ENCODE peak calls at places on chromosome 19, in five cellular contexts. One of them, this sample, is unnamed.

GRCh38 chr19:45474941-45475516 is 7.2 kb downstream of the FOSB start:
- DNase-seq in NCI-H524: no peak
- DNase-seq in sciatic nerve: no peak
- DNase-seq in hepatocyte: peak
- DNase-seq in stimulated activated CD8-positive, alpha-beta memory T cell treated with anti-CD3 and anti-CD28 coated beads, Interleukin-12 subunit alpha, Interleukin-12 subunit beta, amount 100 ng/mL, for 4 hours: no peak
- DNase-seq in this sample: peak

GRCh38 chr19:29988351-29988750 is 46.3 kb downstream of the URI1 start:
- DNase-seq in stimulated activated CD8-positive, alpha-beta memory T cell treated with anti-CD3 and anti-CD28 coated beads, Interleukin-12 subunit alpha, Interleukin-12 subunit beta, amount 100 ng/mL, for 4 hours: no peak
- DNase-seq in sciatic nerve: no peak
- DNase-seq in NCI-H524: no peak
- DNase-seq in hepatocyte: no peak
- DNase-seq in this sample: no peak

GRCh38 chr19:46080561-46080960 is 39.8 kb upstream of the IGFL4 start:
- DNase-seq in stimulated activated CD8-positive, alpha-beta memory T cell treated with anti-CD3 and anti-CD28 coated beads, Interleukin-12 subunit alpha, Interleukin-12 subunit beta, amount 100 ng/mL, for 4 hours: no peak
- DNase-seq in hepatocyte: peak
- DNase-seq in NCI-H524: no peak
- DNase-seq in sciatic nerve: no peak
- DNase-seq in this sample: peak

GRCh38 chr19:2419754-2420153 is 7.6 kb downstream of the TIMM13 start:
- DNase-seq in NCI-H524: no peak
- DNase-seq in sciatic nerve: no peak
- DNase-seq in stimulated activated CD8-positive, alpha-beta memory T cell treated with anti-CD3 and anti-CD28 coated beads, Interleukin-12 subunit alpha, Interleukin-12 subunit beta, amount 100 ng/mL, for 4 hours: no peak
- DNase-seq in hepatocyte: no peak
- DNase-seq in this sample: no peak

GRCh38 chr19:33403221-33403972 is 29.9 kb downstream of the CEBPG start:
- DNase-seq in sciatic nerve: peak
- DNase-seq in hepatocyte: peak
- DNase-seq in stimulated activated CD8-positive, alpha-beta memory T cell treated with anti-CD3 and anti-CD28 coated beads, Interleukin-12 subunit alpha, Interleukin-12 subunit beta, amount 100 ng/mL, for 4 hours: no peak
- DNase-seq in NCI-H524: no peak
- DNase-seq in this sample: no peak

GRCh38 chr19:3699741-3700241 is 477 bp downstream of the PIP5K1C start:
- DNase-seq in stimulated activated CD8-positive, alpha-beta memory T cell treated with anti-CD3 and anti-CD28 coated beads, Interleukin-12 subunit alpha, Interleukin-12 subunit beta, amount 100 ng/mL, for 4 hours: no peak
- DNase-seq in hepatocyte: no peak
- DNase-seq in sciatic nerve: no peak
- DNase-seq in NCI-H524: no peak
- DNase-seq in this sample: no peak

GRCh38 chr19:19230999-19231398 is 19.2 kb downstream of the NCAN start:
- DNase-seq in stimulated activated CD8-positive, alpha-beta memory T cell treated with anti-CD3 and anti-CD28 coated beads, Interleukin-12 subunit alpha, Interleukin-12 subunit beta, amount 100 ng/mL, for 4 hours: no peak
- DNase-seq in NCI-H524: peak
- DNase-seq in hepatocyte: no peak
- DNase-seq in sciatic nerve: no peak
- DNase-seq in this sample: no peak

GRCh38 chr19:49677232-49677881 is at the start of gene PRMT1:
- DNase-seq in sciatic nerve: peak
- DNase-seq in NCI-H524: peak
- DNase-seq in hepatocyte: peak
- DNase-seq in stimulated activated CD8-positive, alpha-beta memory T cell treated with anti-CD3 and anti-CD28 coated beads, Interleukin-12 subunit alpha, Interleukin-12 subunit beta, amount 100 ng/mL, for 4 hours: peak
- DNase-seq in this sample: peak

GRCh38 chr19:2984196-2984490 is 6.8 kb downstream of the TLE6 start:
- DNase-seq in stimulated activated CD8-positive, alpha-beta memory T cell treated with anti-CD3 and anti-CD28 coated beads, Interleukin-12 subunit alpha, Interleukin-12 subunit beta, amount 100 ng/mL, for 4 hours: no peak
- DNase-seq in hepatocyte: no peak
- DNase-seq in sciatic nerve: no peak
- DNase-seq in NCI-H524: peak
- DNase-seq in this sample: no peak